ENCODE peak calls at places on chromosome 20, in nine cellular contexts. I is NCI-H2029; Y is globus pallidus; O is stimulated activated CD4-positive, alpha-beta T cell treated with anti-CD3 and anti-CD28 coated beads, Interleukin-1b, Interleukin-23, amount 100 ng/mL, for 24 hours; R is right lobe of liver; M is kidney glomerular epithelial cell; Z is Daoy; V is T-cell; E is H4. P is an unnamed sample.

GRCh38 chr20:24783631-24784492 is 165.2 kb upstream of the CST7 start:
- DNase-seq in I (no peak), Y (no peak), O (no peak), R (no peak), M (no peak), Z (no peak), V (no peak), E (no peak), P (no peak)

GRCh38 chr20:36541227-36542018 is at the start of gene MYL9:
- DNase-seq in I (no peak), Y (no peak), O (no peak), R (peak; percentile 67), M (peak; percentile 64), Z (peak; percentile 69), V (no peak), E (no peak), P (peak; percentile 17)

GRCh38 chr20:35702824-35703695 is 3.9 kb downstream of the ROMO1 start:
- DNase-seq in I (no peak), Y (no peak), O (no peak), R (no peak), M (no peak), Z (no peak), V (no peak), E (no peak), P (no peak)

GRCh38 chr20:5608104-5608447 is 142.1 kb upstream of the SHLD1 start:
- DNase-seq in I (peak; percentile 87), Y (no peak), O (no peak), R (no peak), M (no peak), Z (no peak), V (no peak), E (no peak), P (no peak)

GRCh38 chr20:24379116-24379927 is 90.1 kb upstream of the SYNDIG1 start:
- DNase-seq in I (no peak), Y (no peak), O (no peak), R (no peak), M (no peak), Z (peak; percentile 2), V (no peak), E (peak; percentile 25), P (no peak)

GRCh38 chr20:22341508-22341907 is 242.9 kb downstream of the FOXA2 start:
- DNase-seq in I (no peak), Y (no peak), O (no peak), R (no peak), M (no peak), Z (peak; percentile 66), V (no peak), E (peak; percentile 60), P (no peak)

GRCh38 chr20:49674383-49675352 is 39.0 kb downstream of the B4GALT5 start:
- DNase-seq in I (no peak), Y (no peak), O (no peak), R (no peak), M (peak; percentile 96), Z (peak; percentile 54), V (no peak), E (peak; percentile 42), P (no peak)

GRCh38 chr20:58131111-58131510 is 97.3 kb downstream of the ANKRD60 start:
- DNase-seq in I (peak; percentile 67), Y (peak; percentile 57), O (no peak), R (no peak), M (no peak), Z (peak; percentile 79), V (no peak), E (peak; percentile 66), P (no peak)

GRCh38 chr20:21202284-21202683 is 76.4 kb downstream of the KIZ start:
- DNase-seq in I (no peak), Y (no peak), O (no peak), R (no peak), M (peak; percentile 13), Z (peak; percentile 40), V (no peak), E (peak; percentile 70), P (no peak)

GRCh38 chr20:50120935-50121693 is 8.2 kb upstream of the UBE2V1 start:
- DNase-seq in I (peak; percentile 63), Y (peak; percentile 80), O (peak; percentile 34), R (peak; percentile 71), M (peak; percentile 60), Z (peak; percentile 72), V (peak; percentile 63), E (peak; percentile 55), P (peak; percentile 79)

GRCh38 chr20:13102689-13103088 is 93.9 kb downstream of the SPTLC3 start:
- DNase-seq in I (no peak), Y (no peak), O (no peak), R (no peak), M (no peak), Z (no peak), V (no peak), E (no peak), P (no peak)

GRCh38 chr20:51995038-51995437 is 192.7 kb upstream of the SALL4 start:
- DNase-seq in I (no peak), Y (no peak), O (no peak), R (no peak), M (no peak), Z (no peak), V (no peak), E (peak; percentile 41), P (no peak)

GRCh38 chr20:44711237-44711636 is 3.9 kb upstream of the CCN5 start:
- DNase-seq in I (no peak), Y (no peak), O (no peak), R (no peak), M (no peak), Z (peak; percentile 27), V (no peak), E (no peak), P (no peak)

GRCh38 chr20:33606114-33606771 is 55.9 kb upstream of the C20orf144 start:
- DNase-seq in I (no peak), Y (no peak), O (no peak), R (no peak), M (no peak), Z (no peak), V (no peak), E (no peak), P (no peak)

GRCh38 chr20:5557123-5557522 is 193.1 kb upstream of the SHLD1 start:
- DNase-seq in I (peak; percentile 9), Y (peak; percentile 26), O (peak; percentile 11), R (peak; percentile 32), M (peak; percentile 45), Z (peak; percentile 18), V (peak; percentile 54), E (peak; percentile 33), P (no peak)

GRCh38 chr20:55252525-55252924 is 752.8 kb downstream of the CBLN4 start:
- DNase-seq in I (no peak), Y (no peak), O (no peak), R (no peak), M (no peak), Z (peak; percentile 52), V (no peak), E (peak; percentile 79), P (no peak)

GRCh38 chr20:22511943-22512910 is 72.1 kb downstream of the FOXA2 start:
- DNase-seq in I (peak; percentile 88), Y (no peak), O (no peak), R (peak; percentile 75), M (no peak), Z (peak; percentile 73), V (no peak), E (peak; percentile 59), P (no peak)

GRCh38 chr20:23148721-23149570 is 62.8 kb upstream of the CD93 start:
- DNase-seq in I (no peak), Y (no peak), O (no peak), R (no peak), M (no peak), Z (no peak), V (no peak), E (no peak), P (no peak)

GRCh38 chr20:32356935-32357868 is 929 bp upstream of the ASXL1 start:
- DNase-seq in I (no peak), Y (no peak), O (no peak), R (peak; percentile 31), M (peak; percentile 49), Z (no peak), V (no peak), E (no peak), P (no peak)

GRCh38 chr20:13139459-13140150 is 81.5 kb upstream of the ISM1 start:
- DNase-seq in I (no peak), Y (no peak), O (no peak), R (no peak), M (no peak), Z (peak; percentile 6), V (no peak), E (peak; percentile 30), P (no peak)

GRCh38 chr20:57902478-57902877 is 192.7 kb upstream of the PMEPA1 start:
- DNase-seq in I (no peak), Y (no peak), O (no peak), R (no peak), M (peak; percentile 60), Z (peak; percentile 77), V (no peak), E (peak; percentile 84), P (peak; percentile 5)

GRCh38 chr20:44104807-44105517 is 82.0 kb downstream of the JPH2 start:
- DNase-seq in I (peak; percentile 91), Y (no peak), O (no peak), R (no peak), M (peak; percentile 44), Z (peak; percentile 79), V (no peak), E (peak; percentile 90), P (no peak)

GRCh38 chr20:41172296-41173140 is 35.2 kb downstream of the PLCG1 start:
- DNase-seq in I (no peak), Y (no peak), O (no peak), R (no peak), M (no peak), Z (no peak), V (no peak), E (no peak), P (no peak)

GRCh38 chr20:46458891-46459750 is 52.7 kb upstream of the ELMO2 start:
- DNase-seq in I (peak; percentile 68), Y (peak; percentile 32), O (no peak), R (no peak), M (peak; percentile 10), Z (peak; percentile 53), V (no peak), E (no peak), P (no peak)

GRCh38 chr20:61387204-61387958 is 135.3 kb downstream of the CDH4 start:
- DNase-seq in I (no peak), Y (no peak), O (no peak), R (no peak), M (no peak), Z (peak; percentile 77), V (no peak), E (no peak), P (no peak)

GRCh38 chr20:58485326-58485725 is 29.9 kb downstream of the APCDD1L start:
- DNase-seq in I (no peak), Y (no peak), O (no peak), R (no peak), M (no peak), Z (no peak), V (no peak), E (no peak), P (no peak)

GRCh38 chr20:33568378-33569289 is 78.7 kb downstream of the CBFA2T2 start:
- DNase-seq in I (peak; percentile 93), Y (peak; percentile 84), O (no peak), R (no peak), M (no peak), Z (no peak), V (no peak), E (no peak), P (no peak)

GRCh38 chr20:13723015-13723414 is 61.7 kb downstream of the ESF1 start:
- DNase-seq in I (no peak), Y (no peak), O (no peak), R (no peak), M (no peak), Z (no peak), V (no peak), E (no peak), P (no peak)

GRCh38 chr20:61543086-61543485 is 291.0 kb downstream of the CDH4 start:
- DNase-seq in I (no peak), Y (no peak), O (no peak), R (no peak), M (no peak), Z (no peak), V (no peak), E (no peak), P (no peak)

GRCh38 chr20:50298554-50299324 is 108.1 kb downstream of the CEBPB start:
- DNase-seq in I (no peak), Y (no peak), O (no peak), R (peak; percentile 20), M (no peak), Z (no peak), V (no peak), E (no peak), P (no peak)

GRCh38 chr20:3502878-3503277 is 32.1 kb downstream of the ATRN start:
- DNase-seq in I (no peak), Y (no peak), O (no peak), R (no peak), M (no peak), Z (no peak), V (no peak), E (no peak), P (no peak)

P was measured in T-helper 2 cell.